ENCODE peak calls at places on chromosome 11, in seven cellular contexts. Y is hepatocyte, M is RWPE1, T is heart left ventricle, P is dorsolateral prefrontal cortex, G is cardiac muscle cell, S is right lobe of liver. X is an unnamed sample.

GRCh38 chr11:119421941-119422504 is 949 bp downstream of the THY1 start:
- DNase-seq in Y (peak; percentile 32), M (no peak), T (no peak), P (no peak), G (peak; percentile 34), S (no peak), X (peak; percentile 66)

GRCh38 chr11:36487619-36488018 is 22.5 kb downstream of the TRAF6 start:
- DNase-seq in Y (no peak), M (no peak), T (no peak), P (no peak), G (no peak), S (no peak), X (no peak)

GRCh38 chr11:47980907-47981621 is 705 bp downstream of the PTPRJ start:
- DNase-seq in Y (peak; percentile 81), M (peak; percentile 43), T (peak; percentile 55), P (no peak), G (peak; percentile 77), S (peak; percentile 68), X (peak; percentile 73)

GRCh38 chr11:72848846-72849466 is 34.7 kb downstream of the ATG16L2 start:
- DNase-seq in Y (peak; percentile 47), M (peak; percentile 42), T (no peak), P (no peak), G (peak; percentile 51), S (no peak), X (no peak)

GRCh38 chr11:12274558-12275197 is 102.7 kb upstream of the PARVA start:
- DNase-seq in Y (no peak), M (no peak), T (no peak), P (no peak), G (no peak), S (no peak), X (no peak)

GRCh38 chr11:32870676-32871075 is 21.9 kb upstream of the QSER1 start:
- DNase-seq in Y (no peak), M (no peak), T (no peak), P (no peak), G (peak; percentile 16), S (no peak), X (peak; percentile 27)

GRCh38 chr11:60389279-60389910 is 6.9 kb upstream of the MS4A14 start:
- DNase-seq in Y (no peak), M (no peak), T (no peak), P (no peak), G (no peak), S (no peak), X (no peak)

GRCh38 chr11:37141707-37142106 is 543.7 kb upstream of the RAG2 start:
- DNase-seq in Y (no peak), M (no peak), T (no peak), P (no peak), G (peak; percentile 7), S (no peak), X (no peak)

GRCh38 chr11:36051235-36052072 is 107.6 kb downstream of the LDLRAD3 start:
- DNase-seq in Y (no peak), M (no peak), T (no peak), P (no peak), G (no peak), S (no peak), X (no peak)

GRCh38 chr11:108592591-108593213 is 866 bp downstream of the EXPH5 start:
- DNase-seq in Y (peak; percentile 55), M (peak; percentile 30), T (peak; percentile 29), P (peak; percentile 47), G (peak; percentile 44), S (peak; percentile 56), X (peak; percentile 37)

GRCh38 chr11:3123761-3124733 is 41.1 kb downstream of the OSBPL5 start:
- DNase-seq in Y (peak; percentile 42), M (peak; percentile 89), T (peak; percentile 91), P (no peak), G (no peak), S (peak; percentile 73), X (peak; percentile 16)

GRCh38 chr11:65077466-65077865 is 6.4 kb downstream of the CDCA5 start:
- DNase-seq in Y (no peak), M (no peak), T (no peak), P (no peak), G (peak; percentile 27), S (no peak), X (peak; percentile 62)

GRCh38 chr11:67564230-67564629 is 19.4 kb upstream of the GSTP1 start:
- DNase-seq in Y (no peak), M (no peak), T (no peak), P (no peak), G (no peak), S (no peak), X (no peak)

GRCh38 chr11:95923441-95923729 is 522 bp downstream of the MTMR2 start:
- DNase-seq in Y (peak; percentile 13), M (no peak), T (no peak), P (no peak), G (no peak), S (no peak), X (no peak)

GRCh38 chr11:126799974-126800373 is 200.6 kb downstream of the KIRREL3 start:
- DNase-seq in Y (no peak), M (no peak), T (no peak), P (no peak), G (no peak), S (no peak), X (no peak)

GRCh38 chr11:14093065-14093464 is 130.5 kb downstream of the SPON1 start:
- DNase-seq in Y (no peak), M (no peak), T (no peak), P (no peak), G (no peak), S (no peak), X (no peak)

GRCh38 chr11:122330466-122330865 is 214.5 kb upstream of the BLID start:
- DNase-seq in Y (no peak), M (no peak), T (no peak), P (no peak), G (no peak), S (no peak), X (no peak)

GRCh38 chr11:79080506-79080905 is 360.3 kb downstream of the TENM4 start:
- DNase-seq in Y (peak; percentile 39), M (no peak), T (no peak), P (no peak), G (no peak), S (no peak), X (no peak)

GRCh38 chr11:113593698-113594308 is 112.3 kb downstream of the TMPRSS5 start:
- DNase-seq in Y (no peak), M (no peak), T (no peak), P (no peak), G (no peak), S (no peak), X (no peak)

GRCh38 chr11:32829680-32830412 is at the start of gene PRRG4:
- DNase-seq in Y (peak; percentile 89), M (peak; percentile 77), T (peak; percentile 50), P (peak; percentile 45), G (peak; percentile 62), S (peak; percentile 82), X (peak; percentile 62)

GRCh38 chr11:2093575-2094353 is 45.4 kb downstream of the IGF2 start:
- DNase-seq in Y (no peak), M (peak; percentile 27), T (peak; percentile 87), P (peak; percentile 31), G (no peak), S (peak; percentile 80), X (no peak)

GRCh38 chr11:122167100-122167499 is 51.1 kb upstream of the BLID start:
- DNase-seq in Y (no peak), M (peak; percentile 70), T (no peak), P (no peak), G (no peak), S (no peak), X (no peak)

DNA sequence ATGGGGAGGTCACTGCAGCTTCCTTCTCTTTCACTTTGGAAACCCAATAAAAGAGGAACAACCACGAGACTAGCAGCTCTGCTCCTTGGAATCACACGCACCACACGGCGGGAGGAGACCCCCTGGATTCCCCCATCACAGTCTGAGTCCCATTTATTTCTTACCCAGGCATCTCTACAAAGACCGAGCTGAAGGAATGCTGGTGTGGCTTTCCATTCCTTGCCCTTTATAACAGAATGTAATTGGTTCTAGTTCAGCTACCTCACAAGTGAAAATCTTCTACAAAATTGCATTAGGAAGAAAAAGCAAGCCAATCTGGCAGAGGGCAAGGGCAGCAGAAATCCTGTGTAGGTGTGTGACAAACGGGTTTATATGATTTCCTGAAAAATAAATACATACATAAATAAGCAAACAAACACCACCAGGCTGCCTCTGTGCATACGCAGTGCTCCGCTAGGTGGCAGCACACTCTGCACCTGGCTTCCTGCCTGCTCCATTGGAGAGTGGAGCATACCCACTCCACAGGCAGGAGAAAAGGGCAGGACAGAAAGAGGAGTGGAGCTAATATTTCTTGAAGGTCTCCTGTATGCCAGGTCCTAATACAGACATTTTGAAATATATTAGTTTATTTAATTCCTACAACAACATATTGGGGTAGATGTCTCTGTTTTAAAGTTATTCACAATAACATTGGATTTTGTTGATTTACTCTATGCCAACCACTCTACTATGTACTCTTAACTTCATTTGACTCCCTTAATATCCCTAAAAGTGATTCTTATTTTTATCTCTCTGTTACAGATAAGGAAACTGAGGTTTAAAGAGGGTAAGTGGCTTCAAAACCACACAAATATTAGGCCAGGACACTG is 673.1 kb downstream of the KCNA4 start:
- DNase-seq in Y (peak; percentile 81), M (peak; percentile 54), T (peak; percentile 30), P (peak; percentile 75), G (peak; percentile 73), S (peak; percentile 61), X (peak; percentile 88)
- TF ChIP-seq CTCF in Y (peak; percentile 85), M (peak; percentile 96), T (peak; percentile 78), P (peak; percentile 81), G (peak; percentile 99), S (peak; percentile 97), X (peak; percentile 89)

GRCh38 chr11:57073121-57073520 is 84.4 kb downstream of the OR5AK2 start:
- DNase-seq in Y (no peak), M (no peak), T (no peak), P (no peak), G (no peak), S (no peak), X (no peak)
- TF ChIP-seq CTCF in Y (no peak), M (no peak), T (no peak), P (no peak), G (no peak), S (no peak), X (no peak)

GRCh38 chr11:63768232-63769043 is at the start of gene ZFTA:
- DNase-seq in Y (peak; percentile 88), M (peak; percentile 58), T (peak; percentile 75), P (peak; percentile 59), G (peak; percentile 83), S (peak; percentile 66), X (peak; percentile 86)
- TF ChIP-seq CTCF in Y (peak; percentile 48), M (peak; percentile 91), T (peak; percentile 61), P (no peak), G (peak; percentile 25), S (peak; percentile 45), X (peak; percentile 68)

GRCh38 chr11:6099577-6099976 is 7.9 kb upstream of the OR56B4 start:
- DNase-seq in Y (no peak), M (no peak), T (no peak), P (no peak), G (no peak), S (no peak), X (no peak)

GRCh38 chr11:6095798-6096197 is 11.7 kb upstream of the OR56B4 start:
- DNase-seq in Y (no peak), M (no peak), T (no peak), P (no peak), G (no peak), S (no peak), X (no peak)

GRCh38 chr11:6096417-6096816 is 11.1 kb upstream of the OR56B4 start:
- DNase-seq in Y (no peak), M (no peak), T (no peak), P (no peak), G (peak; percentile 19), S (no peak), X (no peak)
- TF ChIP-seq CTCF in Y (no peak), M (no peak), T (no peak), P (no peak), G (no peak), S (no peak), X (no peak)